ENCODE peak calls at places on chromosomes 5 and 9, in eight cellular contexts. Z is BJ, H is neural progenitor cell, N is small intestine, W is adrenal gland, A is GM06990, U is stomach, O is GM23338. J is an unnamed sample.

GRCh38 chr5:168128556-168128955 is 162.9 kb upstream of the WWC1 start:
- DNase-seq in Z (no peak), H (no peak), N (no peak), W (no peak), A (no peak), U (peak; percentile 54), O (no peak), J (no peak)

GRCh38 chr5:177604116-177604521 is 4.2 kb downstream of the B4GALT7 start:
- DNase-seq in Z (no peak), H (no peak), N (peak; percentile 64), W (no peak), A (no peak), U (peak; percentile 64), O (no peak), J (no peak)

GRCh38 chr5:109654455-109654854 is 35.3 kb upstream of the MAN2A1 start:
- DNase-seq in Z (no peak), H (no peak), N (no peak), W (peak; percentile 89), A (no peak), U (no peak), O (no peak), J (no peak)

GRCh38 chr5:179142434-179143198 is 82.4 kb downstream of the ZNF354C start:
- DNase-seq in Z (peak; percentile 44), H (no peak), N (no peak), W (no peak), A (no peak), U (no peak), O (no peak), J (no peak)

GRCh38 chr9:136545065-136545965 is 533 bp downstream of the NOTCH1 start:
- DNase-seq in Z (no peak), H (peak; percentile 55), N (no peak), W (no peak), A (peak; percentile 75), U (no peak), O (no peak), J (no peak)

GRCh38 chr9:97807681-97808080 is 45.3 kb upstream of the FOXE1 start:
- DNase-seq in Z (no peak), H (no peak), N (no peak), W (no peak), A (no peak), U (no peak), O (no peak), J (no peak)

GRCh38 chr9:83435301-83435700 is 102.9 kb downstream of the FRMD3 start:
- DNase-seq in Z (no peak), H (no peak), N (no peak), W (no peak), A (no peak), U (no peak), O (no peak), J (no peak)

GRCh38 chr9:104872959-104873850 is 54.8 kb downstream of the ABCA1 start:
- DNase-seq in Z (peak; percentile 78), H (no peak), N (no peak), W (peak; percentile 92), A (no peak), U (no peak), O (peak; percentile 13), J (no peak)

GRCh38 chr5:5025774-5026406 is 114.2 kb upstream of the ADAMTS16 start:
- DNase-seq in Z (no peak), H (no peak), N (no peak), W (no peak), A (no peak), U (no peak), O (peak; percentile 45), J (peak; percentile 40)

GRCh38 chr9:116978155-116978554 is 291.1 kb downstream of the TRIM32 start:
- DNase-seq in Z (no peak), H (no peak), N (no peak), W (no peak), A (no peak), U (no peak), O (no peak), J (no peak)

GRCh38 chr5:31235381-31235780 is 41.9 kb downstream of the CDH6 start:
- DNase-seq in Z (no peak), H (no peak), N (no peak), W (no peak), A (no peak), U (no peak), O (no peak), J (no peak)

GRCh38 chr9:19232830-19233194 is 2.3 kb downstream of the DENND4C start:
- DNase-seq in Z (no peak), H (no peak), N (peak; percentile 51), W (no peak), A (peak; percentile 34), U (no peak), O (no peak), J (peak; percentile 67)

GRCh38 chr5:172646716-172647285 is 5.7 kb downstream of the NEURL1B start:
- DNase-seq in Z (no peak), H (peak; percentile 75), N (peak; percentile 58), W (no peak), A (no peak), U (no peak), O (peak; percentile 77), J (no peak)

GRCh38 chr9:82540175-82540574 is 522.8 kb downstream of the RASEF start:
- DNase-seq in Z (no peak), H (no peak), N (no peak), W (no peak), A (no peak), U (no peak), O (no peak), J (no peak)

GRCh38 chr9:86938780-86939179 is 8.5 kb downstream of the GAS1 start:
- DNase-seq in Z (no peak), H (no peak), N (no peak), W (no peak), A (no peak), U (no peak), O (no peak), J (no peak)

GRCh38 chr5:176415240-176416122 is 858 bp downstream of the CLTB start:
- DNase-seq in Z (no peak), H (peak; percentile 36), N (no peak), W (peak; percentile 72), A (peak; percentile 30), U (peak; percentile 41), O (peak; percentile 60), J (no peak)

GRCh38 chr5:73272351-73272750 is 99.4 kb downstream of the TMEM174 start:
- DNase-seq in Z (no peak), H (no peak), N (no peak), W (no peak), A (no peak), U (no peak), O (no peak), J (no peak)

DNA sequence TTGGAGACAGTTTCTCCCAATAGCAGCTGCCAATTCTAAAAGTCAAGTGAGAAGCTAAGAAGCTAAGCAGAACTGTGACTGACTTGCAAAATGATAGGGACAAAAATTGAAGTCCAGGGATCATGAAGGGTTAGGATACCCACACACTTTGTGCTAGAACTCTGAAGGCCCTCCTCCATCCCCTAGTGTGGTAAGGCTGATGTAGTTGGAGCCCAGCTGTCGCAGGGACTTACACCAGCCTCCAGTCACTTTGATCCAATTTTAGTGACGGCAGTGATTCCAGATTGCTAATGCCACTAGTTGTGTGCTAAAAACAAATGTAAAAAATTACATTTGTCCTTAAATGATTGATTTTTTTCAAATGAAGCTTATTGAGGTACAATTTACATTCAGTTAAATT is 742.7 kb upstream of the ZNF608 start:
- DNase-seq in Z (no peak), H (no peak), N (no peak), W (no peak), A (no peak), U (no peak), O (no peak), J (no peak)
- H3K4me3 ChIP-seq in Z (no peak overlapping the region), H (no peak overlapping the region), N (no peak overlapping the region), W (no peak overlapping the region), A (no peak overlapping the region), U (no peak overlapping the region), O (no peak overlapping the region), J (no peak overlapping the region)

GRCh38 chr5:90017236-90017635 is 392.3 kb downstream of the CETN3 start:
- DNase-seq in Z (no peak), H (peak; percentile 42), N (no peak), W (no peak), A (no peak), U (no peak), O (peak; percentile 41), J (no peak)

GRCh38 chr5:90020575-90021535 is 388.7 kb downstream of the CETN3 start:
- DNase-seq in Z (no peak), H (no peak), N (no peak), W (no peak), A (peak; percentile 73), U (no peak), O (no peak), J (no peak)

GRCh38 chr5:90014420-90014819 is 395.1 kb downstream of the CETN3 start:
- DNase-seq in Z (no peak), H (no peak), N (no peak), W (no peak), A (no peak), U (no peak), O (no peak), J (no peak)

GRCh38 chr5:90015584-90016018 is 394.0 kb downstream of the CETN3 start:
- DNase-seq in Z (no peak), H (no peak), N (no peak), W (peak; percentile 2), A (peak; percentile 56), U (no peak), O (peak; percentile 47), J (no peak)
- H3K4me3 ChIP-seq in Z (no peak overlapping the region), H (no peak overlapping the region), N (no peak overlapping the region), W (peak overlapping the region; percentile 20), A (no peak overlapping the region), U (no peak overlapping the region), O (no peak overlapping the region), J (no peak overlapping the region)

DNA sequence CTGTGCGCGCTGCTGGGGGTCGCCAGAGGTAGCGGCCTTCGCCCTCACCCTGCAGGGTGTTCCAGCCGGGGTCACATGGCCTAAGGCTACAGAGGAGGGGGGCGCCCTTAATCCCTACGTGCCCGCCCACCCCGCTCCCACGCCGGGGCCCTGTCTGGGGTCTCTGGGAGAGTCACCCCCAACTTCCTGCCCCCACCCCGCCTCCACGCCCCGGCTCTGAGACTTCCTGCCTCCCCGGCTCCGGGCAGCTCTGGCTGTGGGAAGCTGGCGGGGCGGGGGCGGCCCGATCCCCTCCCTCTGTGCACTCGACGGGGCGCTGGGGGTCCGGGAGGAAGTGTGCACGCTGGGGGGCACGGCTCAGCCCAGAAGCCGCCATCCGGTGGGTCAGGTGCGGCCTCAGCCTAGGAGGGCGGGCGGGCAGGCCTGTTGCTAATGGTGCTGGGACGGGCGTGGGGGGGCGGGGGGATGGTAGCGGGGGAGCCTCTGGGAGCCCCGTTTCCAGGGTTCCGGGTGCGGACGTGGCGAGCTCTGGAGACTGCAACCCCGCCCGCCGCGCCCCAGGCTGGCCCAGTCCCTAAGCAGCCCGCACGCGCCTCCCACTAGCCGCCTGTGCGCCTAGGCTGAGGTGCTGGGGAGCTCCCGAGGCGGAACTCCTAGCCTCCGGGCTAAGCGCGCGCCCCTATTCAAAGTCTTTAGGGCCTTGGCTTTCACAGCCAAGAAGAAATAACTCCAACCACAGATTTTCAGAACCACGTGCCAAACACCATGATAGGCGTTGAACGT is 61.6 kb downstream of the CXXC5 start:
- DNase-seq in Z (no peak), H (no peak), N (no peak), W (no peak), A (peak; percentile 49), U (no peak), O (peak; percentile 86), J (no peak)
- H3K4me3 ChIP-seq in Z (no peak overlapping the region), H (peak overlapping the region; percentile 59), N (peak overlapping the region; percentile 5), W (peak overlapping the region; percentile 9), A (peak overlapping the region; percentile 22), U (peak overlapping the region; percentile 57), O (peak overlapping the region; percentile 76), J (no peak overlapping the region)

DNA sequence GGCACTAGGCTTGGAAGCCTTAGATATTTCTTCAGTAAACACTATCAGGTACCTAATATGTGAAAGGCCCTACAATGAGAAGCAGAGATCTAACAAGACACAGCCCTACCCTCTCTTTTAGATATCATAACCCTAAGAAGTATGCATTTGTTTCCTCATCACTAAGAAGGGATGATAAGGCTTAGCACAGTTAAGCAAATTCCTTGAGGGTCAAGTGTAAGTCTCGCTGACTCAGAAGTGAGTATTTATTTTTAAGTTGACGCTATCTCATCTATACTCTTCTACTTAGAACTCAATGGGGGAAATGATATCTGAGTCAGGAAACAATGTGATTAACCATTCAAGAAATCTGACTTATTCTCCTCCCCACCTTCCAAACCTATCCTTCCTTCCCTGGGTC is 149.8 kb downstream of the ESM1 start:
- DNase-seq in Z (no peak), H (no peak), N (peak; percentile 18), W (no peak), A (no peak), U (no peak), O (no peak), J (no peak)
- H3K4me3 ChIP-seq in Z (no peak overlapping the region), H (no peak overlapping the region), N (no peak overlapping the region), W (no peak overlapping the region), A (no peak overlapping the region), U (no peak overlapping the region), O (no peak overlapping the region), J (no peak overlapping the region)